ENCODE peak calls at places on chromosomes 5 and 9, in six cellular contexts. R is SK-N-SH, F is HL-60, C is H1, S is GM12878, N is K562. J is an unnamed sample.

GRCh38 chr9:27198175-27198574 is 89.2 kb downstream of the TEK start:
- DNase-seq in C (no peak), S (no peak), F (no peak), R (no peak), N (no peak), J (no peak)

GRCh38 chr5:62143268-62144229 is 162.5 kb upstream of the KIF2A start:
- DNase-seq in C (no peak), N (no peak), F (no peak), R (peak), S (no peak), J (peak)

GRCh38 chr5:138712324-138712723 is 40.9 kb upstream of the CTNNA1 start:
- DNase-seq in R (no peak), C (no peak), N (no peak), F (no peak), S (no peak), J (no peak)

GRCh38 chr5:75611324-75612210 is at the start of gene ANKDD1B:
- DNase-seq in F (no peak), C (no peak), R (peak), N (no peak), S (no peak), J (no peak)

GRCh38 chr5:163997965-163998364 is 492.5 kb downstream of the MAT2B start:
- DNase-seq in C (no peak), F (no peak), N (no peak), S (no peak), R (no peak), J (no peak)

GRCh38 chr5:20286512-20286911 is 298.5 kb upstream of the CDH18 start:
- DNase-seq in N (no peak), S (no peak), F (no peak), C (no peak), R (no peak), J (no peak)

GRCh38 chr9:99266136-99267023 is 44.3 kb downstream of the SEC61B start:
- DNase-seq in N (peak), C (peak), R (peak), F (peak), S (peak), J (peak)

GRCh38 chr5:165029471-165029870 is 1524.1 kb downstream of the MAT2B start:
- DNase-seq in N (no peak), R (peak), S (no peak), F (peak), C (peak), J (peak)

GRCh38 chr9:107239474-107239873 is 43.6 kb upstream of the RAD23B start:
- DNase-seq in C (no peak), N (no peak), R (no peak), F (no peak), S (no peak), J (peak)

GRCh38 chr9:19550009-19550408 is 141.2 kb downstream of the ACER2 start:
- DNase-seq in F (no peak), R (no peak), C (no peak), S (no peak), N (no peak), J (no peak)

GRCh38 chr5:172616730-172617129 is 24.3 kb upstream of the NEURL1B start:
- DNase-seq in F (no peak), S (no peak), N (no peak), R (no peak), C (no peak), J (no peak)

GRCh38 chr5:152255411-152255810 is 149.7 kb downstream of the NMUR2 start:
- DNase-seq in S (no peak), R (no peak), N (no peak), F (no peak), C (no peak), J (no peak)

GRCh38 chr5:152260940-152261339 is 144.1 kb downstream of the NMUR2 start:
- DNase-seq in S (no peak), C (no peak), R (no peak), F (no peak), N (no peak), J (no peak)

GRCh38 chr5:152259702-152260101 is 145.4 kb downstream of the NMUR2 start:
- DNase-seq in N (no peak), F (no peak), S (no peak), C (no peak), R (no peak), J (no peak)

GRCh38 chr5:152256580-152256979 is 148.5 kb downstream of the NMUR2 start:
- DNase-seq in N (no peak), S (no peak), R (no peak), C (no peak), F (no peak), J (no peak)
- TF ChIP-seq GABPA in N (no peak), S (no peak), R (no peak), C (no peak), F (no peak), J (no peak)

DNA sequence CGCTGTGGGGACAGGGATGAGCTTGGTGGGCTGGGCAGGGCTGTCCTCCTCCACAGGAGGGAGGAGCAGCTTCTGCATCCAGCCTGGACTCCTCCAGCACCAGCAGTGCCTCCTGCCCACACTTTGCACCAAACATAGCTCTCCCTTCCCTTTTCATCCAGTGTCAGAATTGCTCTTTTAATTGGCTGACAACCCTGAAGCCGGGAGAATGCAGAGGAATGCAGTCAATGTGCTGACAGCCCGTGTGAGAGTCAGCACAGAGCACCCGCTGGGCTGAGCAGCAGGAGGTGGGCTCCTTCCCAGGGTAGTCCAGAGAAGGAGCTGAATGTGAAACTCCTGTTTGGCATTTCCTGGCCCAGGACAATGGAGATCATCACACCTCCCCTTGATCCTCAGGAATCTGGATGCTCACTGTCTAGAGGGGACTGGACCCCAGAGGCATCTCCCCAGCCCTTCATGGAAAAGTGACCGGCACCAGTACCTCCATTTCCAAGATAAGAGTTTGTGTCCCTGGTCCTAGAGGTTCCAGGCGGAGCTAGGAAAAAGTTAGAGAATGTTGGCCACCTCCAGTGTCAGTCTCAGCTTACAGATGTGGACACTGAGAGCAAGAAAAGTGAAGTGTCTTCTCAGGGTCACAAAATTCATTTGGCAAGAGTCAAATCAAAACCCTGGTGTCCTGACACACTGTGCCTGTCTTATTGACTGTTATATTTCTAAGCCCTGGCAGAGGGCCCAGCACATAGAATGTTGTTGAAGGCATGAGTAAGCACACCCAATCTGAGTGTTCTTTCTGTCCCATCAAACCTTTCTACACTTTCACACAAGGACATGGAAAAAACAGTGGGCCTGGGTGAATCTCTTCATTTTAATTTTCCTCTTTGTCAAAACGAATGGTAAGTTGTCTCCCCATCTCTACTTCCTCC is 202.1 kb downstream of the SNX18 start:
- DNase-seq in F (no peak), C (peak), R (no peak), S (no peak), N (no peak), J (no peak)
- TF ChIP-seq GABPA in F (no peak), C (no peak), R (no peak), S (no peak), N (no peak), J (no peak)

GRCh38 chr5:123089971-123090640 is 1.1 kb downstream of the PRDM6 start:
- DNase-seq in C (no peak), S (no peak), F (no peak), R (peak), N (no peak), J (no peak)

GRCh38 chr5:123086376-123087055 is 2.5 kb upstream of the PRDM6 start:
- DNase-seq in F (no peak), C (no peak), S (no peak), R (peak), N (no peak), J (no peak)

GRCh38 chr5:123087173-123088030 is 1.6 kb upstream of the PRDM6 start:
- DNase-seq in F (no peak), N (no peak), C (no peak), S (no peak), R (peak), J (no peak)

GRCh38 chr5:123089572-123089970 is 530 bp downstream of the PRDM6 start:
- DNase-seq in S (no peak), N (no peak), C (no peak), R (peak), F (no peak), J (peak)

GRCh38 chr5:123088031-123088805 is 823 bp upstream of the PRDM6 start:
- DNase-seq in R (peak), S (no peak), C (no peak), N (no peak), F (no peak), J (peak)
- TF ChIP-seq GABPA in R (no peak), S (no peak), C (no peak), N (no peak), F (no peak), J (no peak)

GRCh38 chr5:50593681-50594080 is 72.8 kb upstream of the PARP8 start:
- DNase-seq in S (no peak), F (no peak), R (no peak), C (no peak), N (no peak), J (no peak)

GRCh38 chr5:50595199-50595598 is 71.2 kb upstream of the PARP8 start:
- DNase-seq in R (no peak), F (no peak), N (no peak), S (no peak), C (no peak), J (no peak)
- TF ChIP-seq GABPA in R (no peak), F (no peak), N (no peak), S (no peak), C (no peak), J (no peak)

DNA sequence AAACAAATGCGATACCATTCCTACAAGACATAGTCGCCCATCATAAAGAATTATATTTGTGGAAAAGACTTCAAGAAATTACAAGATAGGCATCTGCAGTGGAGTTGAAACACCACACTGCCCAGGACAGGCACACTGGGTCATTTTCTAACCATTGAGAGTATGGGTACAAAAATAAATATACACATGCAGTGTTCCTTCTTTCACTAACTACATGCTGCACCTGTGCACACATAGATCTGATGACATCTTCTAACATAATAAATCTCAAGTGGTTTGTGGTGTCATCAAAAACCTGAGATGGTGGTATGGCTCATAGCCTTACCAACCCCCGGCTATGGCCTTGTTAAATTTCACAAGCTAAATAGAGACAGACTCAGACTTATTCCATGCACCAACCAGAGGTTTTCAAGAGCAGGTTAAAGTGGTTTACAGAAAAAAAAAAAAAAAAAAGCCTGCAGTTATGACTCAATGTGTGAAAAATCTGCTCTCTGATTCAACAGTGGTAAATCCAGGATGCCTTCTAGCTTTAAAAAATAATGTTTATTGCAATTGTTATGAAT is 12.4 kb upstream of the NFIB start:
- DNase-seq in R (no peak), F (no peak), C (no peak), N (no peak), S (no peak), J (no peak)
- TF ChIP-seq GABPA in R (no peak), F (no peak), C (no peak), N (no peak), S (no peak), J (no peak)

GRCh38 chr9:115593587-115594091 is 475.7 kb upstream of the TNC start:
- DNase-seq in R (peak), N (peak), C (no peak), F (peak), S (no peak), J (peak)
- TF ChIP-seq GABPA in R (no peak), N (no peak), C (no peak), F (no peak), S (no peak), J (no peak)

J was measured in HepG2.